ENCODE peak calls at places on chromosomes 11 and 22, in ten cellular contexts. C is thoracic aorta; T is PC-9; V is heart left ventricle; E is CD8-positive, alpha-beta T cell; K is spleen; X is A549; L is upper lobe of right lung; W is endodermal cell; Z is K562. S is an unnamed sample. For H3K9me3, the result is how much of the 10 kb centered on the place peaks cover.

GRCh38 chr11:6742260-6742659 is 29.5 kb downstream of the OR2AG2 start:
- DNase-seq in C (no peak), T (no peak), V (no peak), E (no peak), K (no peak), X (no peak), L (no peak), W (no peak), Z (no peak), S (no peak)

GRCh38 chr11:95466406-95466805 is 235.4 kb upstream of the SESN3 start:
- DNase-seq in C (no peak), T (no peak), V (no peak), E (no peak), K (no peak), X (no peak), L (no peak), W (no peak), Z (no peak), S (no peak)

GRCh38 chr11:94459576-94459975 is 34.1 kb downstream of the MRE11 start:
- DNase-seq in C (no peak), T (no peak), V (no peak), E (no peak), K (no peak), X (no peak), L (no peak), W (no peak), Z (no peak), S (no peak)

GRCh38 chr22:42780070-42780540 is 59.4 kb upstream of the A4GALT start:
- DNase-seq in C (peak), T (peak), V (no peak), E (peak), K (no peak), X (peak), L (no peak), W (peak), Z (peak), S (no peak)

GRCh38 chr11:93969925-93970922 is 50.9 kb upstream of the HEPHL1 start:
- DNase-seq in C (no peak), T (no peak), V (no peak), E (no peak), K (no peak), X (no peak), L (no peak), W (peak), Z (no peak), S (no peak)

GRCh38 chr11:80155412-80156017 is 714.7 kb upstream of the TENM4 start:
- DNase-seq in C (no peak), T (no peak), V (no peak), E (no peak), K (no peak), X (peak), L (no peak), W (peak), Z (peak), S (no peak)

GRCh38 chr11:122711831-122712378 is 56.4 kb downstream of the UBASH3B start:
- DNase-seq in C (no peak), T (peak), V (no peak), E (no peak), K (no peak), X (no peak), L (no peak), W (no peak), Z (peak), S (no peak)

GRCh38 chr11:61567286-61568061 is 13.4 kb downstream of the SYT7 start:
- DNase-seq in C (no peak), T (peak), V (peak), E (peak), K (peak), X (peak), L (peak), W (peak), Z (peak), S (peak)

GRCh38 chr11:420054-420910 is 5.5 kb upstream of the SIGIRR start:
- DNase-seq in C (no peak), T (no peak), V (peak), E (no peak), K (peak), X (no peak), L (no peak), W (no peak), Z (no peak), S (no peak)

GRCh38 chr11:65424200-65425104 is 1.9 kb downstream of the NEAT1 start:
- DNase-seq in C (no peak), T (peak), V (no peak), E (peak), K (peak), X (peak), L (peak), W (peak), Z (peak), S (peak)

GRCh38 chr11:118670063-118670462 is 9.4 kb downstream of the TREH start:
- DNase-seq in C (no peak), T (no peak), V (no peak), E (no peak), K (no peak), X (no peak), L (no peak), W (no peak), Z (no peak), S (no peak)

GRCh38 chr22:26245001-26245400 is 75.7 kb downstream of the SEZ6L start:
- DNase-seq in C (no peak), T (no peak), V (no peak), E (no peak), K (no peak), X (no peak), L (no peak), W (no peak), Z (no peak), S (no peak)

GRCh38 chr22:20432244-20432686 is 5.4 kb downstream of the SCARF2 start:
- DNase-seq in C (no peak), T (no peak), V (no peak), E (no peak), K (peak), X (no peak), L (peak), W (no peak), Z (no peak), S (no peak)

GRCh38 chr22:20433686-20434241 is 3.9 kb downstream of the SCARF2 start:
- DNase-seq in C (no peak), T (no peak), V (no peak), E (no peak), K (peak), X (no peak), L (peak), W (no peak), Z (no peak), S (no peak)

GRCh38 chr22:20431520-20432237 is 5.9 kb downstream of the SCARF2 start:
- DNase-seq in C (no peak), T (no peak), V (no peak), E (no peak), K (peak), X (no peak), L (peak), W (peak), Z (no peak), S (no peak)

GRCh38 chr22:20434264-20434751 is 3.3 kb downstream of the SCARF2 start:
- DNase-seq in C (no peak), T (no peak), V (no peak), E (no peak), K (peak), X (no peak), L (peak), W (no peak), Z (no peak), S (no peak)

GRCh38 chr22:20433191-20433590 is 4.4 kb downstream of the SCARF2 start:
- DNase-seq in C (no peak), T (no peak), V (no peak), E (no peak), K (peak), X (no peak), L (peak), W (no peak), Z (no peak), S (no peak)
- TF ChIP-seq CTCF in C (no peak), T (no peak), V (no peak), E (no peak), K (no peak), X (no peak), L (no peak), W (no peak), Z (no peak), S (no peak)

DNA sequence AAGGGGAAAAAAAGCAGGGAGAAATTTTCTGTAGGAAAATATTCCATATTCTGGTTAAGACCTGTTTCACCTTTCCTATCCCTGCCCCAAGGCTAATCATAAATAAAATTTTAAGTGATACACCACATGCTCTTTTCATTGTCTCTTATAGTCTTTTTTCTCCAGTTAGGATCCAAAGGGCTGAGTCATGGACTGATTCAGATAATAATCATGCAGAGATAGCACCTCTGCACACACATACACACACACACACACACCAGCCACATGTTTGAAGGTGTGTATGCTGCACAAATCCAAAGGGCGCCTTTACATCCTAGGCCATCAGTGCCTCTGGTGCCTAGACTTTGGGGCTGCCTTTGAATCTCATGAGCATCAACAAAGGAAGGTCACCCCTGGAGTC is 35.5 kb upstream of the CWF19L2 start:
- DNase-seq in C (no peak), T (peak), V (no peak), E (no peak), K (no peak), X (peak), L (no peak), W (no peak), Z (no peak), S (no peak)
- H3K4me3 ChIP-seq in C (no peak), T (no peak), V (no peak), E (no peak), K (no peak), X (no peak), L (no peak), W (no peak), Z (no peak), S (no peak)

GRCh38 chr22:47593291-47593690 is 830.8 kb downstream of the TBC1D22A start:
- DNase-seq in C (no peak), T (no peak), V (no peak), E (no peak), K (no peak), X (no peak), L (peak), W (peak), Z (no peak), S (no peak)
- H3K9me3 ChIP-seq in C (under half), T (under half), V (under half), E (under half), K (under half), X (under half), L (under half), W (under half), Z (under half), S (under half)

GRCh38 chr11:27723685-27724084 is 23.4 kb upstream of the BDNF start:
- DNase-seq in C (no peak), T (no peak), V (no peak), E (no peak), K (no peak), X (no peak), L (no peak), W (no peak), Z (no peak), S (no peak)
- TF ChIP-seq CTCF in C (no peak), T (no peak), V (no peak), E (no peak), K (no peak), X (peak), L (no peak), W (no peak), Z (no peak), S (no peak)

GRCh38 chr11:11372461-11372860 is 19.4 kb upstream of the CSNK2A3 start:
- DNase-seq in C (no peak), T (no peak), V (no peak), E (no peak), K (no peak), X (no peak), L (no peak), W (peak), Z (no peak), S (no peak)
- H3K4me3 ChIP-seq in C (no peak), T (no peak), V (no peak), E (no peak), K (no peak), X (no peak), L (no peak), W (no peak), Z (no peak), S (no peak)

DNA sequence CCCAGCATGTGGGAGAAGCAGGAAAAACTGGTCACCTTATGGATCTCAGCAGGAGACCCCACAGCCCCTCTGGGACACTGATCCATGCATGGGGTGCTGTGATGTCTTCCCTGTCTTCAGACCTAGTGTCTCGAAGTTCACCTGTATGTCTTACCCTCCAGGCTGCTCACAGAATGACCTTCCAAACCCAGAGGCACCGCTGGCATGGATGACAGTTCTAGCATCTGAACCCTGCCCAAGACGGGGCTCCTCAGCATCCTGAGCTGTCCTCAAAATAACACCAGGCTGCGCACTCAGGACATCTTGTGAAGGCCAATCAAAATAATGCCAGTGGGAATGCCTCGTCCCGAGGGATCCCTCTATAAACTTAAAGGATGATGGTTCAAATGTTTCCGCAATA is 824.9 kb downstream of the TBC1D22A start:
- DNase-seq in C (no peak), T (no peak), V (no peak), E (no peak), K (no peak), X (no peak), L (peak), W (peak), Z (no peak), S (no peak)
- H3K9me3 ChIP-seq in C (under half), T (under half), V (under half), E (under half), K (under half), X (under half), L (under half), W (under half), Z (under half), S (under half)

GRCh38 chr11:47409440-47410403 is 1.3 kb downstream of the SLC39A13 start:
- DNase-seq in C (no peak), T (peak), V (peak), E (no peak), K (peak), X (no peak), L (no peak), W (peak), Z (no peak), S (no peak)
- TF ChIP-seq CTCF in C (no peak), T (no peak), V (no peak), E (no peak), K (no peak), X (no peak), L (no peak), W (no peak), Z (no peak), S (no peak)

GRCh38 chr22:46770151-46770641 is 7.7 kb downstream of the TBC1D22A start:
- DNase-seq in C (no peak), T (no peak), V (no peak), E (no peak), K (peak), X (no peak), L (no peak), W (no peak), Z (no peak), S (no peak)
- H3K4me3 ChIP-seq in C (no peak), T (no peak), V (no peak), E (no peak), K (peak), X (no peak), L (no peak), W (no peak), Z (no peak), S (no peak)

GRCh38 chr22:48574776-48575566 is 1252.7 kb downstream of the BRD1 start:
- DNase-seq in C (no peak), T (no peak), V (no peak), E (no peak), K (no peak), X (peak), L (peak), W (peak), Z (no peak), S (no peak)

GRCh38 chr22:48570912-48571311 is 1256.8 kb downstream of the BRD1 start:
- DNase-seq in C (no peak), T (no peak), V (no peak), E (no peak), K (no peak), X (no peak), L (no peak), W (no peak), Z (no peak), S (no peak)

GRCh38 chr22:48575567-48576332 is 1251.9 kb downstream of the BRD1 start:
- DNase-seq in C (no peak), T (no peak), V (no peak), E (no peak), K (no peak), X (no peak), L (no peak), W (no peak), Z (no peak), S (no peak)

GRCh38 chr22:48573766-48574165 is 1253.9 kb downstream of the BRD1 start:
- DNase-seq in C (no peak), T (no peak), V (no peak), E (no peak), K (no peak), X (no peak), L (no peak), W (no peak), Z (no peak), S (no peak)

DNA sequence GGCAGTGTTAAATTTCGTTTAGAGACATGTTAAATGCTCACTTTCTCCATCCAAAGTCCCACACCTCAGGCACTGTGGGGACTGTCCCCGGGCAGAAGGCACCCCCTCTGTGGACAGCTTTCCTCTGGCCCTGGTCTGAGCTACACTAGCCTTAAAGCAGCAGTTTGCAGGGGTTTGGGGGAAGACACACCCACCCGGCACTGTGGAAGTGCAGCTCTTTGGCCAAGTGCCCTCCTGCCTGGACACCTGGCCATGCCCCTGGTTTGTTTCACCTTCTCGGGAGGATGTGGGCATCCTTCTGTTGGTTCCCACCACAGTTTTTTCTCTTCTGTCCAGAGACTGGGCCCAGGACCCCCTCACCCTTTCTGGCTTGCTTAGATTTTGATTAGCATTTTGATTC is 1254.7 kb downstream of the BRD1 start:
- DNase-seq in C (no peak), T (no peak), V (no peak), E (no peak), K (no peak), X (no peak), L (no peak), W (no peak), Z (no peak), S (no peak)
- H3K9me3 ChIP-seq in C (under half), T (under half), V (under half), E (under half), K (under half), X (under half), L (under half), W (under half), Z (under half), S (under half)

S was measured in left ventricle myocardium inferior.